ENCODE peak calls at places on chromosome 12, in seven cellular contexts. P is DMS79 treated with DMSO at 0.1 percent for 48 hours; Q is activated T-helper 1 cell treated with anti-CD3 and anti-CD28 coated beads, Interleukin-12 subunit alpha, Interleukin-12 subunit beta, Interleukin-2, Interleukin-4 antibody, amounts not matched to agents 30 ng/mL and 10 ng/mL and 1 ng/mL, durations not matched to agents 14 hours and 24 hours and 36 hours; C is cardiac septum; N is HL-60; R is hypothalamus; V is A172. H is an unnamed sample.

GRCh38 chr12:90883456-90883855 is 71.5 kb downstream of the CCER1 start:
- DNase-seq in N (no peak), Q (no peak), C (no peak), V (no peak), R (no peak), P (no peak), H (no peak)

GRCh38 chr12:121697093-121697698 is 15.4 kb upstream of the TMEM120B start:
- DNase-seq in C (no peak), P (peak), N (no peak), Q (peak), R (no peak), V (peak), H (no peak)

GRCh38 chr12:104752883-104753282 is 205.2 kb downstream of the SLC41A2 start:
- DNase-seq in Q (no peak), C (peak), R (no peak), P (peak), V (no peak), N (no peak), H (no peak)

GRCh38 chr12:89433634-89434033 is 81.3 kb upstream of the DUSP6 start:
- DNase-seq in C (no peak), V (no peak), Q (no peak), N (no peak), P (no peak), R (no peak), H (no peak)

GRCh38 chr12:130880411-130880885 is 8.6 kb downstream of the RAN start:
- DNase-seq in N (no peak), V (no peak), P (peak), R (no peak), Q (no peak), C (peak), H (no peak)

GRCh38 chr12:105485321-105485910 is 154.9 kb downstream of the C12orf75 start:
- DNase-seq in R (no peak), V (peak), P (no peak), N (no peak), Q (no peak), C (peak), H (no peak)

GRCh38 chr12:49223590-49224369 is 34.9 kb upstream of the TUBA1A start:
- DNase-seq in C (no peak), N (no peak), Q (no peak), P (no peak), V (no peak), R (no peak), H (no peak)

GRCh38 chr12:51922146-51922545 is 14.8 kb downstream of the ACVRL1 start:
- DNase-seq in Q (no peak), V (no peak), P (no peak), C (peak), N (no peak), R (no peak), H (no peak)

GRCh38 chr12:116636636-116637519 is 77.7 kb downstream of the MAP1LC3B2 start:
- DNase-seq in P (peak), N (no peak), V (no peak), C (no peak), Q (no peak), R (no peak), H (no peak)

GRCh38 chr12:105986779-105987686 is 151.7 kb downstream of the NUAK1 start:
- DNase-seq in R (no peak), C (no peak), N (no peak), P (no peak), Q (no peak), V (peak), H (no peak)

GRCh38 chr12:101230547-101230946 is 20.5 kb upstream of the SLC5A8 start:
- DNase-seq in Q (no peak), C (no peak), P (no peak), N (no peak), R (no peak), V (peak), H (no peak)

GRCh38 chr12:49809369-49810158 is 18.6 kb downstream of the NCKAP5L start:
- DNase-seq in N (no peak), V (no peak), P (no peak), Q (no peak), R (no peak), C (no peak), H (no peak)

GRCh38 chr12:108565976-108566375 is 3.6 kb downstream of the ISCU start:
- DNase-seq in V (peak), R (no peak), P (peak), N (peak), Q (no peak), C (peak), H (no peak)

GRCh38 chr12:18304609-18305008 is 43.3 kb downstream of the PIK3C2G start:
- DNase-seq in R (no peak), P (no peak), C (no peak), V (no peak), N (no peak), Q (no peak), H (no peak)

GRCh38 chr12:80053048-80053790 is 46.1 kb upstream of the OTOGL start:
- DNase-seq in C (peak), R (no peak), Q (no peak), N (no peak), P (no peak), V (peak), H (no peak)

GRCh38 chr12:101414533-101415119 is 7.1 kb upstream of the ARL1 start:
- DNase-seq in V (peak), P (peak), C (no peak), R (no peak), N (peak), Q (no peak), H (no peak)

GRCh38 chr12:26090853-26091510 is 33.9 kb downstream of the BHLHE41 start:
- DNase-seq in V (peak), P (no peak), C (no peak), Q (no peak), R (no peak), N (no peak), H (no peak)